ENCODE peak calls at places on chromosomes 7 and 10, in five cellular contexts. A, X, Q, J and F are unnamed samples.

GRCh38 chr7:1668486-1668931 is 1.6 kb upstream of the ELFN1 start:
- DNase-seq in A (no peak), X (peak; percentile 9), Q (peak; percentile 45), J (peak; percentile 35), F (peak; percentile 72)

GRCh38 chr10:132626019-132626760 is 88.6 kb downstream of the INPP5A start:
- DNase-seq in A (no peak), X (no peak), Q (peak; percentile 19), J (no peak), F (no peak)

GRCh38 chr10:3500408-3500856 is 284.6 kb downstream of the KLF6 start:
- DNase-seq in A (no peak), X (peak; percentile 97), Q (peak; percentile 90), J (peak; percentile 77), F (no peak)

GRCh38 chr7:157545681-157546060 is 208.9 kb downstream of the DNAJB6 start:
- DNase-seq in A (no peak), X (no peak), Q (no peak), J (peak; percentile 29), F (no peak)

GRCh38 chr10:33473688-33474087 is 139.2 kb upstream of the NRP1 start:
- DNase-seq in A (no peak), X (no peak), Q (no peak), J (no peak), F (no peak)

GRCh38 chr10:4656576-4657194 is 169.3 kb upstream of the AKR1E2 start:
- DNase-seq in A (peak; percentile 36), X (peak; percentile 53), Q (peak; percentile 53), J (peak; percentile 49), F (no peak)

GRCh38 chr10:123266981-123267380 is 112.8 kb downstream of the BUB3 start:
- DNase-seq in A (no peak), X (peak; percentile 32), Q (no peak), J (no peak), F (no peak)

GRCh38 chr10:100636848-100637553 is 101.3 kb downstream of the HIF1AN start:
- DNase-seq in A (no peak), X (no peak), Q (no peak), J (no peak), F (no peak)

GRCh38 chr10:70135684-70136083 is 3.1 kb upstream of the AIFM2 start:
- DNase-seq in A (no peak), X (no peak), Q (peak; percentile 36), J (no peak), F (no peak)

GRCh38 chr10:79984851-79985250 is 35.9 kb upstream of the SFTPD start:
- DNase-seq in A (no peak), X (peak; percentile 10), Q (no peak), J (peak; percentile 64), F (no peak)

GRCh38 chr10:59865101-59865500 is 41.3 kb downstream of the CCDC6 start:
- DNase-seq in A (no peak), X (peak; percentile 36), Q (peak; percentile 60), J (no peak), F (no peak)

GRCh38 chr10:520402-520787 is 169.1 kb downstream of the DIP2C start:
- DNase-seq in A (no peak), X (peak; percentile 18), Q (peak; percentile 53), J (no peak), F (no peak)

GRCh38 chr10:106043833-106044232 is 1120.7 kb downstream of the SORCS1 start:
- DNase-seq in A (no peak), X (peak; percentile 16), Q (no peak), J (no peak), F (no peak)

GRCh38 chr7:138338361-138338760 is 121.7 kb upstream of the TRIM24 start:
- DNase-seq in A (no peak), X (peak; percentile 59), Q (no peak), J (no peak), F (no peak)

GRCh38 chr10:110636932-110637557 is 7.1 kb upstream of the RBM20 start:
- DNase-seq in A (no peak), X (no peak), Q (no peak), J (no peak), F (no peak)

GRCh38 chr7:108418941-108419340 is 37.3 kb downstream of the NRCAM start:
- DNase-seq in A (no peak), X (no peak), Q (no peak), J (no peak), F (no peak)

GRCh38 chr10:6204341-6205191 is 1.8 kb downstream of the PFKFB3 start:
- DNase-seq in A (no peak), X (peak; percentile 78), Q (no peak), J (peak; percentile 80), F (no peak)

GRCh38 chr10:77575271-77576006 is 62.2 kb downstream of the KCNMA1 start:
- DNase-seq in A (no peak), X (no peak), Q (no peak), J (no peak), F (no peak)

GRCh38 chr10:123997486-123998196 is 95.8 kb downstream of the CHST15 start:
- DNase-seq in A (no peak), X (peak; percentile 99), Q (no peak), J (peak; percentile 72), F (no peak)

GRCh38 chr7:42269161-42269560 is 32.2 kb upstream of the GLI3 start:
- DNase-seq in A (no peak), X (no peak), Q (no peak), J (no peak), F (no peak)

GRCh38 chr10:103443475-103444185 is 8.5 kb downstream of the CALHM2 start:
- DNase-seq in A (no peak), X (no peak), Q (no peak), J (no peak), F (no peak)

GRCh38 chr10:110365356-110366143 is 60.8 kb upstream of the SMNDC1 start:
- DNase-seq in A (no peak), X (no peak), Q (no peak), J (no peak), F (no peak)

GRCh38 chr10:114151486-114151885 is 22.5 kb downstream of the CCDC186 start:
- DNase-seq in A (no peak), X (peak; percentile 93), Q (no peak), J (no peak), F (no peak)

GRCh38 chr10:108249940-108250339 is 1085.4 kb upstream of the SORCS1 start:
- DNase-seq in A (no peak), X (no peak), Q (no peak), J (no peak), F (no peak)
- TF ChIP-seq CTCF in A (no peak), X (no peak), Q (no peak), J (no peak), F (no peak)

DNA sequence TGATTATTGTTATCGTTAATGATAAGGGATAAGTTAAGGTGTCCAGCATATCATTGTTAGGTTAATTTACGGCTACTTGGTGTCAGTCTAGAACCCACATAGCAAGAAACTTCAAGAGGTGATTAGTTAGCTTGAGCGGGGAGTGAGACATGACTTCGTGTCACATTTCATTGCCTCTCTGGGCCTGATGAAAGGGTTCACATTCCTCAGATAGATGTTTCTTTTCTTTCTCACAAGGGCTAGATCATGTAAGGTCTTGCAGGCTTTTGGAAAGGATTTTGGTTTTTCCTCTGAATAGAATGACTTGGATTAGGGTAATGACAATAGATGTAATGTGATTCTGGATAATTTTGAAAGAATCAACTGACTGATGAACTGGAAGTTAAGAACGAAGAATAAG is 26.7 kb downstream of the WAC start:
- DNase-seq in A (no peak), X (peak; percentile 61), Q (no peak), J (no peak), F (no peak)
- TF ChIP-seq CTCF in A (no peak), X (no peak), Q (no peak), J (no peak), F (no peak)

DNA sequence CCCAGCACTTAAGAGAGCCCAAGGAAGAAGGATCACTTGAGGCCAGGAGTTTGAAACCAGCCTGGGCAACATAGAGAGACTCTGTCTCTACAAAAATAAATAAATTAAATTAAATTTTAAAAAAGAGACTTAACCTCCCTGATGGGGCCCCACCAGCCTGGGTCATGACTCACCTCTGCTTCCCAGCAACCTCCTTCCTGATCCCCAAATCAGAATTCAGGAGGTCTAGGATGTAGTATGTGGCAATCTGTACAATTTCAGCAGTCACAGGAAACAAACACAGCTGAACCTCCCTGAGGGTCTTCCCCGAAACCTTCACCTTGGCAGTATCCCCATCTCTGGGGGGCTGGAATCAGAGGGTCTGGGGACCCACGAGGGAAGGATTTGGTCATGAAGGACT is 9.7 kb upstream of the PPP1R35 start:
- DNase-seq in A (no peak), X (peak; percentile 24), Q (no peak), J (no peak), F (no peak)
- TF ChIP-seq CTCF in A (no peak), X (no peak), Q (no peak), J (no peak), F (no peak)

GRCh38 chr7:23234569-23235296 is 11.8 kb upstream of the GPNMB start:
- DNase-seq in A (no peak), X (no peak), Q (no peak), J (no peak), F (no peak)
- TF ChIP-seq CTCF in A (no peak), X (no peak), Q (no peak), J (no peak), F (no peak)